ENCODE peak calls at places on chromosomes 7 and 10, in six cellular contexts. P is H9, T is neuronal stem cell, V is IMR-90, J is mesendoderm, I is H1. H is an unnamed sample.

GRCh38 chr7:114554781-114555537 is 140.3 kb downstream of the FOXP2 start:
- DNase-seq in P (no peak), T (no peak), V (peak; percentile 48), J (peak; percentile 6), I (no peak), H (peak; percentile 75)

GRCh38 chr7:6653101-6653995 is 16.2 kb downstream of the ZNF316 start:
- DNase-seq in P (no peak), T (no peak), V (no peak), J (no peak), I (no peak), H (no peak)

GRCh38 chr10:91745086-91745831 is 53.0 kb upstream of the TNKS2 start:
- DNase-seq in P (peak; percentile 86), T (peak; percentile 6), V (no peak), J (peak; percentile 94), I (peak; percentile 61), H (peak; percentile 33)

GRCh38 chr10:8975535-8975934 is 921.0 kb downstream of the GATA3 start:
- DNase-seq in P (no peak), T (no peak), V (no peak), J (peak; percentile 36), I (no peak), H (no peak)

GRCh38 chr7:155825346-155825745 is 13.1 kb upstream of the SHH start:
- DNase-seq in P (no peak), T (no peak), V (no peak), J (no peak), I (no peak), H (no peak)

GRCh38 chr7:130359276-130359857 is 14.8 kb downstream of the CPA5 start:
- DNase-seq in P (no peak), T (no peak), V (no peak), J (no peak), I (no peak), H (no peak)

GRCh38 chr10:75640803-75641202 is 209.4 kb downstream of the LRMDA start:
- DNase-seq in P (no peak), T (no peak), V (no peak), J (peak; percentile 11), I (no peak), H (no peak)

GRCh38 chr10:75304740-75305380 is 69.1 kb upstream of the COMTD1 start:
- DNase-seq in P (no peak), T (no peak), V (peak; percentile 88), J (no peak), I (no peak), H (no peak)

GRCh38 chr7:134553976-134554375 is 5.1 kb downstream of the AKR1B15 start:
- DNase-seq in P (peak; percentile 58), T (no peak), V (peak; percentile 5), J (peak; percentile 64), I (no peak), H (no peak)

GRCh38 chr10:67696029-67696428 is at the start of gene CTNNA3:
- DNase-seq in P (no peak), T (no peak), V (no peak), J (no peak), I (no peak), H (no peak)

GRCh38 chr10:120578890-120579289 is 121.9 kb downstream of the PLPP4 start:
- DNase-seq in P (no peak), T (no peak), V (no peak), J (no peak), I (no peak), H (no peak)

GRCh38 chr7:158975526-158976467 is 119.4 kb downstream of the DYNC2I1 start:
- DNase-seq in P (peak; percentile 78), T (no peak), V (no peak), J (peak; percentile 30), I (no peak), H (peak; percentile 7)

GRCh38 chr7:156327474-156327873 is 313.1 kb upstream of the RNF32 start:
- DNase-seq in P (no peak), T (no peak), V (no peak), J (no peak), I (no peak), H (no peak)

GRCh38 chr10:90308223-90308622 is 549.6 kb downstream of the HTR7 start:
- DNase-seq in P (no peak), T (no peak), V (peak; percentile 70), J (no peak), I (no peak), H (no peak)

DNA sequence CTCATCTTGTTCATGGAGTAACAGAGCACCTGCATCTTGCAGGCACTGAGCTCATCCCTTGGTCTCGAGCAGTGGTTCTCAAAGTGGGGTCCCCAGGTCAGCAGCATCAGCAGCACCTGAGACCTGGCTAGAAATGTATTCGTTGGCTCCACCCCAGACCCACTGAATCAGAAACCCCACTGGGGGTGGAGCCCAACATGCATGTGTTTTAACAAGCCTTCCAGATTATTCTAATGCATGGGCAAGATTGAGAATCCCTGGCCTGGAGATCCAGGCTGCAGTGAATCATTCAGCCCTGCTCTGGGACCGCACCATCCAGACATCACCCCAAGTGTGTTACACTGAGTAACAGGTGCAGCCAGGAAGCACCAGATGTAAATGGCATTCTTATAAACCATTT is 85.1 kb upstream of the PPIF start:
- DNase-seq in P (no peak), T (no peak), V (no peak), J (no peak), I (no peak), H (no peak)
- H3K27ac ChIP-seq in P (no peak overlapping the region), T (no peak overlapping the region), V (no peak overlapping the region), J (peak overlapping the region; percentile 26), I (no peak overlapping the region), H (no peak overlapping the region)

GRCh38 chr10:71203716-71204115 is 8.7 kb upstream of the UNC5B start:
- DNase-seq in P (no peak), T (no peak), V (no peak), J (no peak), I (no peak), H (no peak)

GRCh38 chr10:71193516-71193915 is 18.9 kb upstream of the UNC5B start:
- DNase-seq in P (no peak), T (no peak), V (no peak), J (no peak), I (no peak), H (no peak)

GRCh38 chr10:71203124-71203523 is 9.2 kb upstream of the UNC5B start:
- DNase-seq in P (no peak), T (no peak), V (no peak), J (no peak), I (no peak), H (no peak)

GRCh38 chr10:71201921-71202713 is 10.3 kb upstream of the UNC5B start:
- DNase-seq in P (no peak), T (no peak), V (no peak), J (peak; percentile 85), I (no peak), H (no peak)

DNA sequence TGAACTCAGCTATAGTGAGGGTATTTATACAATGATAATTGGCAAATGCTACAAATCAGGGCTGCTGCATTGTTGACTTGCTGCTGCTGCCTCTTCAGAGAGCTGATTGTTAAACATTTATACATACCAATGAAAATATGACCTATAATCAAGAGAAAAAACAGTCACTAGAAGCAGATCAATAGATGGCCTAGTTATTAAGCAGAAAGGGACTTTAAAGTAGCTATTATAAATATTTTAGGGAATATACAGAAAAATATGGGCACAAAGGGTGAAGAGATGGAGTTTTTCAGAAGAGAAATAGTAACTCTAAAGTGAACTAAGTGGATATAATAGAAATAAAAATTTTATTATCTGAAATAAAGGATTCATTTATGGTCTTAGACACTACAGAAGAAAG is 14.4 kb upstream of the UNC5B start:
- DNase-seq in P (no peak), T (no peak), V (no peak), J (no peak), I (no peak), H (no peak)
- H2BK15ac ChIP-seq in P (no peak overlapping the region), T (no peak overlapping the region), V (no peak overlapping the region), J (no peak overlapping the region), I (no peak overlapping the region), H (no peak overlapping the region)

GRCh38 chr10:17229016-17229716 is 1.1 kb downstream of the VIM start:
- DNase-seq in P (peak; percentile 64), T (peak; percentile 72), V (peak; percentile 89), J (peak; percentile 88), I (no peak), H (peak; percentile 94)
- H3K4me1 ChIP-seq in P (peaks cover 4% of the 10 kb centered on the region), T (peaks cover 9% of the 10 kb centered on the region), V (peaks cover 14% of the 10 kb centered on the region), J (peaks cover 8% of the 10 kb centered on the region), I (peaks cover 12% of the 10 kb centered on the region), H (peaks cover 8% of the 10 kb centered on the region)

DNA sequence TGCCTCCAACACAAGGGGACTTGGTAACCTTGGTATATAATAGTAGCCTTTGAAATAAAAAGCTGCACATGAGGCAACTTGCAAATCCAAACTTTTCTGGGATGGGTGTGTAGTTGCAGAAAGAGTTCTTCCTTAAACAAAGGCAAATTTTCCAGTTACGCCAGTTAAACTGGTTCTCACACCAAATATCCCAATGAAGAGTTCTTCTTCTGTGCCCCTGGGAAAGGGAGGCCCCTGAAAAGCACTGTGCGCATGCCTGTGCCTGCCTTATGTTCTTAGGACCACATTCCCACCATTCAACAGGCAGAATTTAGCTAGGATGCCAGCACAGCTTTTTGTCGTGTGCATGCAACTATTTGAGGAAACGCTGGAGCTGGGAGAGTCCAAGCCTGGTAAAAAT is 164.8 kb upstream of the SLC25A13 start:
- DNase-seq in P (no peak), T (no peak), V (no peak), J (no peak), I (no peak), H (no peak)
- H3K27ac ChIP-seq in P (no peak overlapping the region), T (no peak overlapping the region), V (no peak overlapping the region), J (no peak overlapping the region), I (no peak overlapping the region), H (no peak overlapping the region)

GRCh38 chr7:157708896-157709295 is 372.1 kb downstream of the DNAJB6 start:
- DNase-seq in P (no peak), T (no peak), V (no peak), J (no peak), I (no peak), H (no peak)
- H2BK15ac ChIP-seq in P (no peak overlapping the region), T (no peak overlapping the region), V (no peak overlapping the region), J (no peak overlapping the region), I (no peak overlapping the region), H (no peak overlapping the region)

GRCh38 chr7:23358152-23358674 is 59.1 kb downstream of the MALSU1 start:
- DNase-seq in P (no peak), T (no peak), V (no peak), J (no peak), I (no peak), H (no peak)
- H3K4me1 ChIP-seq in P (no peaks in the 10 kb centered on the region), T (peaks cover 4% of the 10 kb centered on the region), V (peaks cover 5% of the 10 kb centered on the region), J (no peaks in the 10 kb centered on the region), I (no peaks in the 10 kb centered on the region), H (peaks cover 4% of the 10 kb centered on the region)

DNA sequence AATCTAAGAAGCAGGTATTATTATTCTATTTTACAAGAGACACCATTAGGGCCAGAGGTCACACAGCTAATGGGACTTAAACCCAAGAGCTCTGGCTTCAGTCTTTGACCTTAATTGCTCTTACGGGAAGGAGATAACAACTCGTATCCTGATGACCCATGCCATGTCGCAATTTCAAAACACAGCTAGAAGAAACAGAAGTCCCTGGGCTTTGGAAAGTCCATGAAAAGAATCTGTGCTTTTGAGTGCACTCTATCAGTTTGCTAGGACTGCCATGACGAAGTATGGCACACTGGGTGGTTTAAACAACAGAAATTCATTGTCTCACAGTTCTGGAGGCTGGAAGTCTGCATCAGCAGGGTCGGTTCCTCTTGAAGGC is 247.8 kb upstream of the AOAH start:
- DNase-seq in P (no peak), T (peak; percentile 21), V (no peak), J (no peak), I (no peak), H (peak; percentile 32)
- H3K27ac ChIP-seq in P (no peak overlapping the region), T (peak overlapping the region; percentile 58), V (no peak overlapping the region), J (no peak overlapping the region), I (no peak overlapping the region), H (no peak overlapping the region)